ENCODE peak calls at places on chromosomes 11 and 22, in nine cellular contexts. U, F, C, B, G, S, E, J and D are unnamed samples.
A peak's percentile ranks its signal among the peaks of the same experiment; 100 is the strongest.

GRCh38 chr11:86873573-86874083 is 73.3 kb downstream of the PRSS23 start:
- DNase-seq in J (no peak), C (no peak), F (no peak), B (no peak), E (no peak), U (no peak), S (no peak), G (no peak), D (no peak)

GRCh38 chr11:2796508-2797180 is 88.9 kb downstream of the CDKN1C start:
- DNase-seq in E (no peak), U (no peak), G (no peak), J (no peak), B (peak; percentile 47), S (no peak), C (no peak), F (no peak), D (no peak)

GRCh38 chr11:9251306-9251705 is 13.8 kb downstream of the DENND5A start:
- DNase-seq in B (no peak), J (no peak), S (no peak), U (peak; percentile 82), F (no peak), E (no peak), C (no peak), G (no peak), D (no peak)

GRCh38 chr11:67230406-67230805 is 35.9 kb upstream of the GRK2 start:
- DNase-seq in S (no peak), C (no peak), B (no peak), G (peak; percentile 3), E (no peak), F (no peak), J (no peak), U (peak; percentile 9), D (no peak)

GRCh38 chr22:26610072-26610958 is 7.5 kb downstream of the CRYBB1 start:
- DNase-seq in J (no peak), U (peak; percentile 97), B (no peak), F (peak; percentile 20), E (peak; percentile 81), G (peak; percentile 40), C (peak; percentile 94), S (no peak), D (no peak)

GRCh38 chr11:94747136-94748110 is 20.7 kb upstream of the AMOTL1 start:
- DNase-seq in S (no peak), U (peak; percentile 79), G (no peak), F (peak; percentile 21), C (no peak), E (no peak), B (no peak), J (peak; percentile 71), D (no peak)

GRCh38 chr11:92978226-92979111 is 9.0 kb downstream of the MTNR1B start:
- DNase-seq in U (peak; percentile 71), S (no peak), G (no peak), C (peak; percentile 28), E (no peak), J (no peak), B (no peak), F (no peak), D (no peak)

GRCh38 chr11:44030276-44030932 is 17.4 kb upstream of the ACCSL start:
- DNase-seq in U (peak; percentile 22), B (no peak), J (no peak), C (peak; percentile 72), E (no peak), S (no peak), F (no peak), G (peak; percentile 13), D (no peak)

GRCh38 chr11:8102296-8102915 is 21.4 kb downstream of the TUB start:
- DNase-seq in E (peak; percentile 55), G (no peak), C (no peak), J (no peak), S (no peak), U (no peak), B (no peak), F (no peak), D (no peak)

GRCh38 chr11:1231396-1232327 is 8.8 kb downstream of the MUC5B start:
- DNase-seq in E (peak; percentile 88), U (no peak), B (peak; percentile 74), G (no peak), S (no peak), C (no peak), F (no peak), J (no peak), D (peak; percentile 9)